ENCODE peak calls at places on chromosomes 5 and 9, in nine cellular contexts. N is HFF-Myc, C is astrocyte of the spinal cord, G is Panc1, U is bronchial epithelial cell, O is NB4, T is mucosa of descending colon, Y is endothelial cell, W is heart left ventricle. B is an unnamed sample.

GRCh38 chr9:92438900-92439526 is 14.7 kb upstream of the OMD start:
- DNase-seq in N (no peak), C (peak), G (no peak), U (peak), O (peak), T (no peak), Y (no peak), W (no peak), B (no peak)

GRCh38 chr5:170634236-170634990 is 130.6 kb downstream of the KCNIP1 start:
- DNase-seq in N (no peak), C (no peak), G (no peak), U (no peak), O (no peak), T (no peak), Y (no peak), W (no peak), B (peak)

GRCh38 chr5:75395277-75395676 is 58.3 kb downstream of the HMGCR start:
- DNase-seq in N (no peak), C (no peak), G (no peak), U (no peak), O (no peak), T (no peak), Y (no peak), W (no peak), B (no peak)

GRCh38 chr5:57776035-57776434 is 293.4 kb upstream of the ACTBL2 start:
- DNase-seq in N (no peak), C (no peak), G (no peak), U (no peak), O (no peak), T (no peak), Y (no peak), W (no peak), B (no peak)

GRCh38 chr5:121271546-121271945 is 580.1 kb upstream of the FTMT start:
- DNase-seq in N (no peak), C (no peak), G (no peak), U (no peak), O (no peak), T (no peak), Y (no peak), W (no peak), B (no peak)

GRCh38 chr9:97880336-97880735 is 27.3 kb downstream of the FOXE1 start:
- DNase-seq in N (no peak), C (peak), G (no peak), U (no peak), O (no peak), T (no peak), Y (no peak), W (no peak), B (no peak)

GRCh38 chr9:78298046-78298511 is 1.2 kb downstream of the PSAT1 start:
- DNase-seq in N (no peak), C (no peak), G (no peak), U (no peak), O (peak), T (no peak), Y (peak), W (no peak), B (no peak)

GRCh38 chr5:138065102-138065501 is 18.7 kb upstream of the WNT8A start:
- DNase-seq in N (no peak), C (no peak), G (no peak), U (no peak), O (peak), T (no peak), Y (peak), W (no peak), B (peak)

GRCh38 chr9:12681620-12682019 is 11.6 kb upstream of the TYRP1 start:
- DNase-seq in N (no peak), C (peak), G (no peak), U (peak), O (no peak), T (no peak), Y (no peak), W (no peak), B (no peak)

GRCh38 chr5:111337133-111337532 is 112.9 kb downstream of the CAMK4 start:
- DNase-seq in N (no peak), C (no peak), G (no peak), U (peak), O (no peak), T (no peak), Y (no peak), W (no peak), B (no peak)

GRCh38 chr5:132887326-132887725 is 13.9 kb downstream of the LEAP2 start:
- DNase-seq in N (no peak), C (no peak), G (no peak), U (no peak), O (no peak), T (no peak), Y (no peak), W (no peak), B (no peak)

GRCh38 chr5:38695021-38695961 is 138.8 kb upstream of the LIFR start:
- DNase-seq in N (no peak), C (no peak), G (no peak), U (no peak), O (no peak), T (no peak), Y (no peak), W (no peak), B (no peak)

GRCh38 chr5:154211611-154212390 is 21.3 kb downstream of the GALNT10 start:
- DNase-seq in N (no peak), C (peak), G (no peak), U (no peak), O (peak), T (no peak), Y (no peak), W (no peak), B (no peak)

DNA sequence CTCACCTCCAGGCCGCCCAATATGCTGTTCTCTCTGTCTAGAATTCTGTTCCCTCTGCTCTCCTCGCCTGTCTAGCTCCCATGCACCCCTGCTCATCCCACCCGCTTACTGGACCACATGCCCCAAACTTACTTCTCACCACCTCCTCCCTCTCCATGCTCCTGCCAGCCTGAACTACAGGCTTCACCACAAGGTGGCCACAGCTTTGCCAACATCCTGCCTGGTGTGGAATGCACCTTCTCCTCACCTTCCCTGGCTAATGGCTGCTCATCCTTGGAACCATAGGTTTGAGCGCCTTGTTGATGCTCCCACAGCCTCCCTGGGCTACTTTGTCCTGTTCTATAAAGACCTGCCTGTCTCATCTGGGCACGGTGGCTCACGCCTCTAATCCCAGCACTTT is 9.6 kb downstream of the LAMC3 start:
- DNase-seq in N (no peak), C (no peak), G (no peak), U (no peak), O (no peak), T (no peak), Y (no peak), W (no peak), B (peak)
- TF ChIP-seq CTCF in N (peak), C (peak), G (no peak), U (peak), O (peak), T (no peak), Y (peak), W (no peak), B (peak)

GRCh38 chr9:96317335-96317980 is 15.5 kb upstream of the HSD17B3 start:
- DNase-seq in N (peak), C (peak), G (no peak), U (peak), O (peak), T (peak), Y (peak), W (no peak), B (peak)
- TF ChIP-seq CTCF in N (peak), C (peak), G (peak), U (peak), O (peak), T (peak), Y (peak), W (peak), B (peak)

GRCh38 chr9:27168496-27168895 is 59.5 kb downstream of the TEK start:
- DNase-seq in N (no peak), C (no peak), G (no peak), U (no peak), O (no peak), T (no peak), Y (no peak), W (no peak), B (no peak)
- TF ChIP-seq CTCF in N (no peak), C (no peak), G (no peak), U (no peak), O (no peak), T (no peak), Y (no peak), W (no peak), B (no peak)

DNA sequence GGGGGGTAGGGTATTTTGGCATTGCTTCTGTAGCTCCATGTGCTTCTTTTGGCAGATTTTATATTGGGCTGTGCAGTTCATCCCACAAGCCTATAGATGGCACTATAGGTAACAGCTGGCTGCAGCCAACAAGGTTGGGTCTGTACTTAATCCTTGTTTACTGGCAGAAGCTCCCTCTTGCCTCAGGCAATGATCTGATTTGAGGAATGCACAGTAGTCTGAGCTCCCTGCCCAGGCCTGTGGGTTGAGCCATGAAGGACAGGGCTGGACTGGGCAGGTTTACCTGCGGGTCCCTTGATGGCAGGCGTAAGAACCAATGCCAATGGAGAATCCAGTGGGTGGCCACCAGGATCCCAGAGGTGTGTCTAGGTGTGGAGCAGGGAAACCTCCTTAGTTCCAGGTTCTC is 11.7 kb upstream of the OR1J2 start:
- DNase-seq in N (peak), C (peak), G (peak), U (peak), O (peak), T (peak), Y (peak), W (no peak), B (peak)
- TF ChIP-seq CTCF in N (peak), C (peak), G (peak), U (peak), O (peak), T (peak), Y (peak), W (peak), B (no peak)

GRCh38 chr9:137504432-137504777 is 45.3 kb upstream of the NSMF start:
- DNase-seq in N (no peak), C (no peak), G (no peak), U (no peak), O (no peak), T (no peak), Y (no peak), W (no peak), B (no peak)

GRCh38 chr9:137505421-137506140 is 44.6 kb downstream of the PNPLA7 start:
- DNase-seq in N (no peak), C (no peak), G (no peak), U (no peak), O (no peak), T (no peak), Y (no peak), W (no peak), B (no peak)

GRCh38 chr9:137509198-137509597 is 41.0 kb downstream of the PNPLA7 start:
- DNase-seq in N (no peak), C (no peak), G (no peak), U (no peak), O (no peak), T (no peak), Y (no peak), W (no peak), B (no peak)

GRCh38 chr9:137506702-137507171 is 43.5 kb downstream of the PNPLA7 start:
- DNase-seq in N (peak), C (no peak), G (no peak), U (no peak), O (no peak), T (no peak), Y (no peak), W (no peak), B (no peak)

GRCh38 chr9:137506274-137506673 is 43.9 kb downstream of the PNPLA7 start:
- DNase-seq in N (no peak), C (no peak), G (no peak), U (no peak), O (no peak), T (no peak), Y (no peak), W (no peak), B (peak)
- TF ChIP-seq CTCF in N (no peak), C (no peak), G (no peak), U (no peak), O (no peak), T (no peak), Y (no peak), W (no peak), B (no peak)

GRCh38 chr9:114731701-114732100 is 49.7 kb upstream of the TEX48 start:
- DNase-seq in N (no peak), C (no peak), G (no peak), U (peak), O (no peak), T (peak), Y (no peak), W (no peak), B (no peak)
- TF ChIP-seq CTCF in N (no peak), C (no peak), G (no peak), U (no peak), O (no peak), T (no peak), Y (no peak), W (no peak), B (no peak)

GRCh38 chr5:149640350-149640999 is 59.2 kb downstream of the ARHGEF37 start:
- DNase-seq in N (no peak), C (no peak), G (no peak), U (no peak), O (no peak), T (no peak), Y (no peak), W (no peak), B (no peak)
- TF ChIP-seq CTCF in N (no peak), C (no peak), G (no peak), U (no peak), O (no peak), T (no peak), Y (no peak), W (no peak), B (no peak)

DNA sequence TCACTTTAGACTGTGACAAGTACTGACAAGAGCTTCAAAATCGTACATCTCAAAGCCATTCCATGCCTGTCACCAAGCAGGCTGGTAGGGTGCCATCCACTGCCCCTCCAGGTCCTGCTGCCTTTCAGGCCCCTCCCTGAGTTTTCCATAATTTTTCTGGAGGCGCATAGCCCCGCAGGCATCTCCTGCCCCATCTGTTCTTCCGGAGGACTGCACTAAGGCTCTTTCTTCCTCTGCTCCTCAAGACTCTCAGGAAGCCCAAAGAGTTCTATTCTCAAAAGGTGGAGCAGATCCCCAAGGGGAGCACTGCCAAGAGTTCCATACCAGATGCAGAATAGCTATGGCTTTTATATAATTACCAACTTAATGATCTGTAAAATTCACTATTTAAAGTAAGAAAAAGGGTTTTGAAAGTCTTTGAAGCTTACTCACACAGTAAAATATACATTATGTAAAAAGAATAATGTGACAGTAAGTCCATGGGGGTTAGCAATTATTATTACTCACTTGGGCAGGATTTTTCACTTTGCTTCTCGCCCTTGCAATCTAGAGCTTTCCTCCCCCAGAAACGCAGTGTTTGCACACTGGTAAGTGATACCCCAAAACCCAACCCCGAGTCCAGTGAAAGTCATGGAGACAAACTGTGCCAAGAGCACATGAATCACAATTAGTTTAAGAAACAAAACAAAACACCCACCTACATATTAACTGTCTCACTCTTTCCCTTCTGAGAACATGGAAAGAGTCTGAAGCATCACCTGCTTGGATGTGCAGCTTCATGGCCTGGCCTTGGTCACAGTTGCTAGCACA is 114.1 kb upstream of the DAPK1 start:
- DNase-seq in N (no peak), C (no peak), G (no peak), U (peak), O (no peak), T (no peak), Y (no peak), W (no peak), B (no peak)
- TF ChIP-seq CTCF in N (no peak), C (no peak), G (no peak), U (no peak), O (no peak), T (no peak), Y (no peak), W (no peak), B (no peak)

GRCh38 chr5:172453206-172453985 is 929 bp downstream of the SH3PXD2B start:
- DNase-seq in N (no peak), C (peak), G (no peak), U (peak), O (peak), T (peak), Y (peak), W (no peak), B (peak)
- TF ChIP-seq CTCF in N (peak), C (peak), G (peak), U (peak), O (peak), T (peak), Y (peak), W (no peak), B (peak)